ENCODE peak calls at places on chromosomes 11 and 22, in eight cellular contexts. One of them, this sample, is unnamed.

GRCh38 chr11:61730222-61730994 is 22.0 kb upstream of the MYRF start:
- DNase-seq in heart right ventricle: no peak
- DNase-seq in heart left ventricle: no peak
- DNase-seq in lung microvascular endothelial cell: no peak
- DNase-seq in activated naive CD4-positive, alpha-beta T cell treated with Interleukin-2 at 50 U/mL for 16 hours: no peak
- DNase-seq in activated CD4-positive, alpha-beta T cell treated with anti-CD3 and anti-CD28 coated beads, Interleukin-2, amount 50 U/mL, for 48 hours: no peak
- DNase-seq in NCI-H748 treated with DMSO at 0.1 percent for 48 hours: peak; percentile 39
- DNase-seq in stimulated activated CD4-positive, alpha-beta T cell treated with anti-CD3 and anti-CD28 coated beads, Interleukin-15, amount 100 ng/mL, for 48 hours: no peak
- DNase-seq in this sample: peak; percentile 21

GRCh38 chr22:48071305-48071704 is 1308.9 kb downstream of the TBC1D22A start:
- DNase-seq in heart right ventricle: no peak
- DNase-seq in heart left ventricle: no peak
- DNase-seq in lung microvascular endothelial cell: no peak
- DNase-seq in activated naive CD4-positive, alpha-beta T cell treated with Interleukin-2 at 50 U/mL for 16 hours: no peak
- DNase-seq in activated CD4-positive, alpha-beta T cell treated with anti-CD3 and anti-CD28 coated beads, Interleukin-2, amount 50 U/mL, for 48 hours: no peak
- DNase-seq in NCI-H748 treated with DMSO at 0.1 percent for 48 hours: no peak
- DNase-seq in stimulated activated CD4-positive, alpha-beta T cell treated with anti-CD3 and anti-CD28 coated beads, Interleukin-15, amount 100 ng/mL, for 48 hours: no peak
- DNase-seq in this sample: no peak

GRCh38 chr22:21700822-21701221 is 34.8 kb downstream of the YPEL1 start:
- DNase-seq in heart right ventricle: no peak
- DNase-seq in heart left ventricle: no peak
- DNase-seq in lung microvascular endothelial cell: no peak
- DNase-seq in activated naive CD4-positive, alpha-beta T cell treated with Interleukin-2 at 50 U/mL for 16 hours: no peak
- DNase-seq in activated CD4-positive, alpha-beta T cell treated with anti-CD3 and anti-CD28 coated beads, Interleukin-2, amount 50 U/mL, for 48 hours: no peak
- DNase-seq in NCI-H748 treated with DMSO at 0.1 percent for 48 hours: no peak
- DNase-seq in stimulated activated CD4-positive, alpha-beta T cell treated with anti-CD3 and anti-CD28 coated beads, Interleukin-15, amount 100 ng/mL, for 48 hours: no peak
- DNase-seq in this sample: no peak

GRCh38 chr22:17703811-17704210 is 65.3 kb downstream of the BCL2L13 start:
- DNase-seq in heart right ventricle: no peak
- DNase-seq in heart left ventricle: no peak
- DNase-seq in lung microvascular endothelial cell: no peak
- DNase-seq in activated naive CD4-positive, alpha-beta T cell treated with Interleukin-2 at 50 U/mL for 16 hours: no peak
- DNase-seq in activated CD4-positive, alpha-beta T cell treated with anti-CD3 and anti-CD28 coated beads, Interleukin-2, amount 50 U/mL, for 48 hours: no peak
- DNase-seq in NCI-H748 treated with DMSO at 0.1 percent for 48 hours: no peak
- DNase-seq in stimulated activated CD4-positive, alpha-beta T cell treated with anti-CD3 and anti-CD28 coated beads, Interleukin-15, amount 100 ng/mL, for 48 hours: no peak
- DNase-seq in this sample: no peak

GRCh38 chr11:125188021-125188420 is 23.5 kb downstream of the PKNOX2 start:
- DNase-seq in heart right ventricle: no peak
- DNase-seq in heart left ventricle: no peak
- DNase-seq in lung microvascular endothelial cell: no peak
- DNase-seq in activated naive CD4-positive, alpha-beta T cell treated with Interleukin-2 at 50 U/mL for 16 hours: no peak
- DNase-seq in activated CD4-positive, alpha-beta T cell treated with anti-CD3 and anti-CD28 coated beads, Interleukin-2, amount 50 U/mL, for 48 hours: no peak
- DNase-seq in NCI-H748 treated with DMSO at 0.1 percent for 48 hours: no peak
- DNase-seq in stimulated activated CD4-positive, alpha-beta T cell treated with anti-CD3 and anti-CD28 coated beads, Interleukin-15, amount 100 ng/mL, for 48 hours: no peak
- DNase-seq in this sample: no peak

GRCh38 chr22:49531533-49531895 is 296.2 kb downstream of the BRD1 start:
- DNase-seq in heart right ventricle: no peak
- DNase-seq in heart left ventricle: no peak
- DNase-seq in lung microvascular endothelial cell: no peak
- DNase-seq in activated naive CD4-positive, alpha-beta T cell treated with Interleukin-2 at 50 U/mL for 16 hours: no peak
- DNase-seq in activated CD4-positive, alpha-beta T cell treated with anti-CD3 and anti-CD28 coated beads, Interleukin-2, amount 50 U/mL, for 48 hours: no peak
- DNase-seq in NCI-H748 treated with DMSO at 0.1 percent for 48 hours: no peak
- DNase-seq in stimulated activated CD4-positive, alpha-beta T cell treated with anti-CD3 and anti-CD28 coated beads, Interleukin-15, amount 100 ng/mL, for 48 hours: no peak
- DNase-seq in this sample: no peak

GRCh38 chr22:25380141-25380747 is 160.8 kb downstream of the CRYBB2 start:
- DNase-seq in heart right ventricle: no peak
- DNase-seq in heart left ventricle: no peak
- DNase-seq in lung microvascular endothelial cell: no peak
- DNase-seq in activated naive CD4-positive, alpha-beta T cell treated with Interleukin-2 at 50 U/mL for 16 hours: no peak
- DNase-seq in activated CD4-positive, alpha-beta T cell treated with anti-CD3 and anti-CD28 coated beads, Interleukin-2, amount 50 U/mL, for 48 hours: no peak
- DNase-seq in NCI-H748 treated with DMSO at 0.1 percent for 48 hours: no peak
- DNase-seq in stimulated activated CD4-positive, alpha-beta T cell treated with anti-CD3 and anti-CD28 coated beads, Interleukin-15, amount 100 ng/mL, for 48 hours: no peak
- DNase-seq in this sample: no peak

GRCh38 chr11:111429066-111429506 is 50.0 kb upstream of the POU2AF1 start:
- DNase-seq in heart right ventricle: no peak
- DNase-seq in heart left ventricle: no peak
- DNase-seq in lung microvascular endothelial cell: peak; percentile 50
- DNase-seq in activated naive CD4-positive, alpha-beta T cell treated with Interleukin-2 at 50 U/mL for 16 hours: peak; percentile 61
- DNase-seq in activated CD4-positive, alpha-beta T cell treated with anti-CD3 and anti-CD28 coated beads, Interleukin-2, amount 50 U/mL, for 48 hours: peak; percentile 84
- DNase-seq in NCI-H748 treated with DMSO at 0.1 percent for 48 hours: no peak
- DNase-seq in stimulated activated CD4-positive, alpha-beta T cell treated with anti-CD3 and anti-CD28 coated beads, Interleukin-15, amount 100 ng/mL, for 48 hours: peak; percentile 53
- DNase-seq in this sample: peak; percentile 69

GRCh38 chr11:12721816-12722604 is 47.8 kb downstream of the TEAD1 start:
- DNase-seq in heart right ventricle: no peak
- DNase-seq in heart left ventricle: no peak
- DNase-seq in lung microvascular endothelial cell: no peak
- DNase-seq in activated naive CD4-positive, alpha-beta T cell treated with Interleukin-2 at 50 U/mL for 16 hours: no peak
- DNase-seq in activated CD4-positive, alpha-beta T cell treated with anti-CD3 and anti-CD28 coated beads, Interleukin-2, amount 50 U/mL, for 48 hours: no peak
- DNase-seq in NCI-H748 treated with DMSO at 0.1 percent for 48 hours: no peak
- DNase-seq in stimulated activated CD4-positive, alpha-beta T cell treated with anti-CD3 and anti-CD28 coated beads, Interleukin-15, amount 100 ng/mL, for 48 hours: no peak
- DNase-seq in this sample: no peak